ENCODE peak calls at places on chromosomes 6 and 20, in eight cellular contexts. I is fibroblast of the aortic adventitia, X is HepG2, W is brain microvascular endothelial cell, C is neural progenitor cell, Q is AG10803, Y is uterus, G is GM06990. Z is an unnamed sample.

GRCh38 chr20:51639206-51639832 is 96.8 kb upstream of the NFATC2 start:
- DNase-seq in I (peak), X (peak), W (peak), C (peak), Q (peak), Y (peak), G (no peak), Z (no peak)

GRCh38 chr20:6680854-6681253 is 86.6 kb upstream of the BMP2 start:
- DNase-seq in I (no peak), X (no peak), W (no peak), C (no peak), Q (no peak), Y (no peak), G (no peak), Z (peak)

GRCh38 chr6:169146536-169146935 is 107.1 kb downstream of the THBS2 start:
- DNase-seq in I (no peak), X (no peak), W (no peak), C (no peak), Q (no peak), Y (no peak), G (no peak), Z (no peak)

GRCh38 chr6:8939615-8940014 is 504.3 kb upstream of the SLC35B3 start:
- DNase-seq in I (no peak), X (peak), W (no peak), C (no peak), Q (no peak), Y (no peak), G (no peak), Z (no peak)

GRCh38 chr6:49698538-49699205 is 14.7 kb downstream of the CRISP2 start:
- DNase-seq in I (no peak), X (no peak), W (no peak), C (no peak), Q (no peak), Y (no peak), G (no peak), Z (no peak)

GRCh38 chr20:20364016-20364746 is 3.7 kb upstream of the INSM1 start:
- DNase-seq in I (no peak), X (no peak), W (no peak), C (peak), Q (no peak), Y (no peak), G (peak), Z (peak)

GRCh38 chr6:111080713-111081112 is 6.6 kb upstream of the SLC16A10 start:
- DNase-seq in I (peak), X (no peak), W (no peak), C (no peak), Q (peak), Y (no peak), G (no peak), Z (no peak)

GRCh38 chr6:134416501-134417154 is 98.7 kb upstream of the SGK1 start:
- DNase-seq in I (peak), X (no peak), W (peak), C (no peak), Q (peak), Y (no peak), G (no peak), Z (no peak)

GRCh38 chr6:155314773-155315515 is 660 bp upstream of the TFB1M start:
- DNase-seq in I (peak), X (peak), W (peak), C (no peak), Q (peak), Y (peak), G (no peak), Z (no peak)

GRCh38 chr6:109783245-109783990 is 92.3 kb downstream of the FIG4 start:
- DNase-seq in I (peak), X (no peak), W (no peak), C (peak), Q (no peak), Y (no peak), G (no peak), Z (no peak)
- TF ChIP-seq CTCF in I (peak), X (peak), W (peak), C (peak), Q (peak), Y (no peak), G (peak), Z (no peak)

GRCh38 chr20:41034239-41034638 is 5.6 kb downstream of the TOP1 start:
- DNase-seq in I (no peak), X (no peak), W (no peak), C (no peak), Q (no peak), Y (no peak), G (no peak), Z (no peak)
- H3K4me3 ChIP-seq in I (no peak), X (no peak), W (no peak), C (no peak), Q (no peak), Y (no peak), G (no peak), Z (no peak)

DNA sequence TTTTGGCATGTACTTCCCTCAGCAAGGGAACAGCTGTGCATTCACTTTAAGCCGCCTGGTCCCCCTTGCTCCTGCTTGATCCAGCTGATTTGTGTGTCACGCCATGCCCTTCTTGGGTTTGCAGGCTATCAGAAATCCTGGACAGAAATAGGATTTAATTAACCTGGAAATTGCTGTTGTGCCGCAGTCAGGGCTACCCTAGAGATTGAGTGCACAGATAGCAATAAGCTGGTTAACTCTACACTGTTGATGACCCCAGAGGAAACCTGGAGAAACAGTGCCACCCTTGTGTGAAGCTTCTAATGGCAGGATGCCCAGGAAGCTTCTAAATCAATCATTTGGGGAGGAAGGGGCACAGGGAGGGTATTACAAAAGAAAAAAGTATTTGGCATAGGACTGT is 199.0 kb downstream of the JARID2 start:
- DNase-seq in I (no peak), X (peak), W (no peak), C (no peak), Q (no peak), Y (no peak), G (no peak), Z (no peak)
- TF ChIP-seq CTCF in I (no peak), X (peak), W (peak), C (peak), Q (no peak), Y (no peak), G (no peak), Z (no peak)

DNA sequence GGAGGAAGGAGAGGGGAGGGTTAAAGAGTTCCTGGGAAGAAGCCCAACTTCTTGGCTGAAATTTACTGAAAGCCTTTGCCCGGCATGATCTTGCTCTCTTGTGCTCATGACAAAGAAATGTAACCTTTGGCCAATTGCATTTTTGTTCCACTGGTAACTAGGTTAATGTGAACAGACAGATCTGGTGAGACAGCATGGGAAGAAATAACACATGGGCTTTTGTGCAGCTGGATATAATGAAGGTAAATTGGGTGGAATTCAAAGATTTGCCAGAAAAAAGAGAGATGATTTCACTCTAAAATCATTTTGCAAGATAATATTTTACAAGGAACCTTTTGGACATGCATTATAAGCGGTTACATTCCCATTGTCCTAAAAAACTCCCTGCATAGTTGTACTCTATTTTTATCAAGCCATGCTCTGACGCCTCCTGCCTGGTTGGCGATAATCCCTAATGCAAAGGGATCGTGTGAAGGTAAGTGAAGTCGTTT is 161.1 kb upstream of the AGPAT4 start:
- DNase-seq in I (peak), X (no peak), W (peak), C (peak), Q (peak), Y (no peak), G (no peak), Z (no peak)
- H3K4me3 ChIP-seq in I (no peak), X (no peak), W (no peak), C (no peak), Q (no peak), Y (no peak), G (no peak), Z (peak)

DNA sequence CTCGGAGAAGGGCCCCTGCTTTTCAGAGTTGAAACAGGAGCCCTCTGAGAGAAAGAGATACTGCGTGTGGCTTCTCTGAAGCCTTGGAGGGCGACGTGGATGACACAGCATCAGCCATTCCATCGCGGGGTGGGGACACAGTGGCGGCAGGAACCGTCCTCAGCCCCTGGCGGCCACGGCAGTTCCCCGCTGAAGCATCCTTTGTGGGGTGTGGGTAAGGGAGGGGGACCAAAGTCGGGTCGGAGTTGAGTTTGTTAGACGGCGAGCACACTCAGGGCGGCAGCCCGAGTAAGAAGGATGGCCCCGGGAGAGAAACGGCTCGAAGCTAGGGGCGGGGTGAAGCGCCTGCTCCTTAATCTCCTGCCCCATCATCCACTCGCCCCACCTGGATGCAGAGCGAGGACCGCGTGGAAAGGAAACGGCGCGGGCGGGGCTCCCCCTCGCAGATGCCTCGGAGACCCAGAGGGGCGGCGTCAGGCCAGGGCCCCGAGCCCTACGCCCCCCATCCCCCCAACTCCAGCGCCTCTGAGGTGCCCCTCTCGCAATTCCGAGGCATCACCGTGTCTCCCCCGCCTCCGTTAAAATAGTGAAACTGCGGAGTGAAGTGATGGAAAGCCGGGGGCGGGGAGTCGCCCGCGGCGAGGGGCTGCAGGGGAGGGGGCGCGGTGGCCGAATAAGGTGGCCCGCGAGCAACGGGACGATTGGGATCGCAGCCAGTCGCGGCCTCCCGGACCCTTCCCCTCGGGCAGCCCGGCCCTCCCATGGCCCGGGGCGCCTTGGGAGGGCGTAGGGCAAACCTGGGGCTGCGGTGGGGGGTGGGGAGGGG is 796 bp upstream of the RREB1 start:
- DNase-seq in I (no peak), X (no peak), W (peak), C (peak), Q (no peak), Y (peak), G (peak), Z (no peak)
- TF ChIP-seq CTCF in I (peak), X (peak), W (peak), C (peak), Q (peak), Y (no peak), G (peak), Z (peak)

GRCh38 chr6:119736680-119737079 is 387.1 kb upstream of the MAN1A1 start:
- DNase-seq in I (no peak), X (no peak), W (no peak), C (no peak), Q (no peak), Y (no peak), G (no peak), Z (no peak)
- H3K4me3 ChIP-seq in I (no peak), X (no peak), W (no peak), C (no peak), Q (no peak), Y (no peak), G (no peak), Z (no peak)

GRCh38 chr6:15893556-15894253 is 230.9 kb upstream of the DTNBP1 start:
- DNase-seq in I (peak), X (peak), W (peak), C (peak), Q (no peak), Y (no peak), G (no peak), Z (no peak)
- TF ChIP-seq CTCF in I (peak), X (peak), W (peak), C (peak), Q (peak), Y (no peak), G (peak), Z (peak)

GRCh38 chr6:108563292-108563691 is 2.6 kb downstream of the FOXO3 start:
- DNase-seq in I (no peak), X (no peak), W (no peak), C (no peak), Q (no peak), Y (no peak), G (no peak), Z (no peak)

GRCh38 chr6:108565893-108566292 is 5.2 kb downstream of the FOXO3 start:
- DNase-seq in I (peak), X (peak), W (no peak), C (no peak), Q (peak), Y (peak), G (peak), Z (no peak)

GRCh38 chr6:108562503-108562993 is 1.8 kb downstream of the FOXO3 start:
- DNase-seq in I (peak), X (peak), W (peak), C (peak), Q (peak), Y (peak), G (peak), Z (peak)

GRCh38 chr6:108565091-108565766 is 4.5 kb downstream of the FOXO3 start:
- DNase-seq in I (no peak), X (no peak), W (no peak), C (no peak), Q (no peak), Y (no peak), G (peak), Z (no peak)

GRCh38 chr6:108564178-108564577 is 3.5 kb downstream of the FOXO3 start:
- DNase-seq in I (peak), X (no peak), W (peak), C (no peak), Q (peak), Y (no peak), G (peak), Z (no peak)
- H3K4me3 ChIP-seq in I (peak), X (peak), W (peak), C (no peak), Q (no peak), Y (no peak), G (no peak), Z (peak)

GRCh38 chr6:14283600-14284235 is 166.1 kb downstream of the CD83 start:
- DNase-seq in I (no peak), X (no peak), W (no peak), C (peak), Q (no peak), Y (no peak), G (no peak), Z (peak)
- TF ChIP-seq CTCF in I (no peak), X (peak), W (peak), C (peak), Q (no peak), Y (no peak), G (no peak), Z (no peak)

GRCh38 chr6:10949579-10950490 is 63.0 kb downstream of the SYCP2L start:
- DNase-seq in I (no peak), X (peak), W (no peak), C (no peak), Q (no peak), Y (no peak), G (no peak), Z (no peak)
- H3K4me3 ChIP-seq in I (no peak), X (no peak), W (no peak), C (no peak), Q (no peak), Y (no peak), G (no peak), Z (no peak)